ENCODE peak calls at places on chromosomes 2 and 18, in seven cellular contexts. Z is mesendoderm; J is H4; I is GM10248; T is EL; U is NCI-H1092; G is stimulated activated CD4-positive, alpha-beta T cell treated with anti-CD3 and anti-CD28 coated beads, TNF-alpha, amount 100 ng/mL, for 24 hours. H is an unnamed sample.

GRCh38 chr2:218607436-218608115 is at the start of gene PLCD4:
- DNase-seq in Z (peak), J (no peak), I (no peak), T (peak), U (peak), G (no peak), H (peak)

GRCh38 chr2:109612991-109613921 is 510 bp downstream of the SEPTIN10 start:
- DNase-seq in Z (peak), J (no peak), I (no peak), T (peak), U (no peak), G (no peak), H (peak)

GRCh38 chr2:176544579-176545365 is 275.5 kb downstream of the MTX2 start:
- DNase-seq in Z (peak), J (no peak), I (no peak), T (no peak), U (no peak), G (no peak), H (no peak)

GRCh38 chr18:3332376-3332775 is 70.4 kb downstream of the MYL12B start:
- DNase-seq in Z (no peak), J (no peak), I (no peak), T (no peak), U (no peak), G (no peak), H (no peak)

GRCh38 chr18:59380706-59381105 is 21.6 kb upstream of the LMAN1 start:
- DNase-seq in Z (no peak), J (no peak), I (no peak), T (no peak), U (no peak), G (no peak), H (no peak)

GRCh38 chr2:96174251-96175144 is 29.3 kb upstream of the DUSP2 start:
- DNase-seq in Z (peak), J (peak), I (peak), T (peak), U (peak), G (peak), H (peak)

GRCh38 chr2:86336350-86337234 is 834 bp downstream of the REEP1 start:
- DNase-seq in Z (peak), J (no peak), I (no peak), T (no peak), U (no peak), G (peak), H (no peak)

GRCh38 chr2:69837533-69837932 is 8.1 kb downstream of the GMCL1 start:
- DNase-seq in Z (no peak), J (no peak), I (peak), T (no peak), U (no peak), G (no peak), H (no peak)

GRCh38 chr2:202261531-202261930 is 4.0 kb upstream of the NOP58 start:
- DNase-seq in Z (no peak), J (no peak), I (no peak), T (peak), U (no peak), G (no peak), H (no peak)